ENCODE peak calls at places on chromosome 20, in eight cellular contexts. R, F, B, K, U, G, L and X are unnamed samples.

GRCh38 chr20:19974621-19975435 is 42.3 kb upstream of the NAA20 start:
- DNase-seq in G (peak; percentile 96), U (no peak), R (peak; percentile 63), F (peak; percentile 77), K (peak; percentile 95), B (peak; percentile 90), L (peak; percentile 84), X (peak; percentile 85)

GRCh38 chr20:2104236-2104635 is 2.6 kb downstream of the STK35 start:
- DNase-seq in G (no peak), K (no peak), R (no peak), U (no peak), L (no peak), F (no peak), B (no peak), X (no peak)

GRCh38 chr20:46298374-46298773 is 9.9 kb downstream of the CDH22 start:
- DNase-seq in G (no peak), U (no peak), B (no peak), L (no peak), F (no peak), K (no peak), R (no peak), X (no peak)

GRCh38 chr20:64037498-64038213 is 1.7 kb downstream of the C20orf204 start:
- DNase-seq in L (no peak), K (no peak), B (no peak), U (peak; percentile 38), R (no peak), F (no peak), G (no peak), X (no peak)

GRCh38 chr20:59776059-59776603 is 157.3 kb downstream of the SYCP2 start:
- DNase-seq in B (no peak), F (no peak), G (no peak), L (no peak), U (no peak), R (no peak), K (no peak), X (no peak)

GRCh38 chr20:61756966-61757677 is 308.6 kb downstream of the TAF4 start:
- DNase-seq in L (no peak), B (no peak), R (no peak), F (no peak), U (no peak), K (no peak), G (no peak), X (no peak)

GRCh38 chr20:12997128-12997655 is 11.6 kb upstream of the SPTLC3 start:
- DNase-seq in L (no peak), R (no peak), G (no peak), F (no peak), K (no peak), B (no peak), U (no peak), X (no peak)

GRCh38 chr20:24208652-24209051 is 220.1 kb upstream of the GGTLC1 start:
- DNase-seq in G (no peak), L (no peak), U (no peak), R (no peak), K (no peak), F (no peak), B (no peak), X (no peak)

GRCh38 chr20:62587757-62588402 is 54.4 kb upstream of the SLCO4A1 start:
- DNase-seq in R (no peak), B (no peak), G (peak; percentile 61), F (peak; percentile 46), L (peak; percentile 55), U (peak; percentile 58), K (no peak), X (peak; percentile 50)